ENCODE peak calls at places on chromosomes 7 and 10, in four cellular contexts. One of them, this sample, is unnamed.

GRCh38 chr7:54544356-54545240 is 2.4 kb downstream of the VSTM2A start:
- DNase-seq in esophagus squamous epithelium: no peak
- DNase-seq in psoas muscle: no peak
- DNase-seq in ovary: no peak
- DNase-seq in this sample: no peak

GRCh38 chr10:34759161-34759836 is 55.8 kb downstream of the PARD3 start:
- DNase-seq in ovary: no peak
- DNase-seq in esophagus squamous epithelium: no peak
- DNase-seq in psoas muscle: no peak
- DNase-seq in this sample: no peak

GRCh38 chr7:64630496-64630895 is 35.4 kb upstream of the ZNF107 start:
- DNase-seq in esophagus squamous epithelium: no peak
- DNase-seq in psoas muscle: no peak
- DNase-seq in ovary: no peak
- DNase-seq in this sample: peak

GRCh38 chr10:47294501-47294900 is 5.5 kb upstream of the GDF10 start:
- DNase-seq in psoas muscle: no peak
- DNase-seq in esophagus squamous epithelium: no peak
- DNase-seq in ovary: no peak
- DNase-seq in this sample: no peak

GRCh38 chr7:135209225-135209834 is 2.0 kb downstream of the WDR91 start:
- DNase-seq in ovary: no peak
- DNase-seq in esophagus squamous epithelium: no peak
- DNase-seq in psoas muscle: no peak
- DNase-seq in this sample: no peak

GRCh38 chr7:3439333-3440030 is 138.4 kb downstream of the SDK1 start:
- DNase-seq in esophagus squamous epithelium: no peak
- DNase-seq in psoas muscle: no peak
- DNase-seq in ovary: no peak
- DNase-seq in this sample: peak

GRCh38 chr10:3330687-3331086 is 158.1 kb upstream of the PITRM1 start:
- DNase-seq in psoas muscle: peak
- DNase-seq in ovary: no peak
- DNase-seq in esophagus squamous epithelium: no peak
- DNase-seq in this sample: peak

GRCh38 chr7:50626286-50626685 is 61.1 kb upstream of the DDC start:
- DNase-seq in psoas muscle: no peak
- DNase-seq in ovary: no peak
- DNase-seq in esophagus squamous epithelium: no peak
- DNase-seq in this sample: no peak

GRCh38 chr10:4546500-4546899 is 279.5 kb upstream of the AKR1E2 start:
- DNase-seq in ovary: no peak
- DNase-seq in esophagus squamous epithelium: no peak
- DNase-seq in psoas muscle: no peak
- DNase-seq in this sample: peak

GRCh38 chr7:32275216-32275979 is 205.2 kb upstream of the PDE1C start:
- DNase-seq in ovary: no peak
- DNase-seq in esophagus squamous epithelium: no peak
- DNase-seq in psoas muscle: no peak
- DNase-seq in this sample: no peak

GRCh38 chr7:32279500-32279899 is 209.3 kb upstream of the PDE1C start:
- DNase-seq in ovary: no peak
- DNase-seq in psoas muscle: no peak
- DNase-seq in esophagus squamous epithelium: no peak
- DNase-seq in this sample: no peak
- H3K4me3 ChIP-seq in ovary: no peak
- H3K4me3 ChIP-seq in psoas muscle: no peak
- H3K4me3 ChIP-seq in esophagus squamous epithelium: no peak
- H3K4me3 ChIP-seq in this sample: no peak

DNA sequence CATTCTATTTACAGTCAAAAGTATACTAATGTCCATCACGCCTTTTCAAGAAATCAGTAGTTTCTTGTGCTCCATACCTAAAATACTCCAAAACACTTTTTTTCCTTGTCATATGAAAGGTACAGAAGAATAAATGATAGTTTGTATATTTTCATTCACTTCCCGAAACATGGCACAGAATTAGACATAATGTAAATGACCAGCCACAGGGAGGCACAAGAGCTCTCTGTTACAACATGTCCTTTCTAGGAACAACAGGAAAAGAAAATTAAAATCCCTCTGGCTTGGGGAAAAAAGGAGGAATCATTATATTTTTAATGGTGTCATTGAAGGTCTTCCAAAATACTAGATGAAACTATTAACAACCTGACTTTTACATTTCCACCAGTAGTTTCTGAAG is 331.2 kb downstream of the ACTR3B start:
- DNase-seq in esophagus squamous epithelium: no peak
- DNase-seq in psoas muscle: no peak
- DNase-seq in ovary: no peak
- DNase-seq in this sample: no peak
- TF ChIP-seq CTCF in esophagus squamous epithelium: no peak
- TF ChIP-seq CTCF in psoas muscle: no peak
- TF ChIP-seq CTCF in ovary: no peak
- TF ChIP-seq CTCF in this sample: no peak

DNA sequence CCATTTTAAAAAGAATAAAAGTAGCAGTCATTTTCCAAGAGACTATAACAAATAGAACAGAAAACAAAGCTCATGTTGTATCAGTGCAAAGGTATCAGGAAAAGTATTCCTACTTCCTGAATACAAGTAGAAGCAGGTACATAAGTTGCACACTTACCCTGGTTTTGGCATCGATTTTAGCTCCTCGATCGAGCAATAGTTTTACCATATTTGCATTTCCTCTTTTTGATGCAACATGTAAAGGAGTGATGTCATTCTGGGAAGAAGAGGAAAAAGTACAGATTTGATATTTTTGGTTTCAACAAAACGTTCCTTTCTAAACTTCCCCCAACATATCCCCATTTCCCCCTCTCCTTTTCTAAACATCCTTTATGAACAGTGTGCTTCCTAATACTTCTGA is 155.1 kb downstream of the ANK3 start:
- DNase-seq in esophagus squamous epithelium: no peak
- DNase-seq in ovary: no peak
- DNase-seq in psoas muscle: no peak
- DNase-seq in this sample: no peak
- H3K4me3 ChIP-seq in esophagus squamous epithelium: no peak
- H3K4me3 ChIP-seq in ovary: no peak
- H3K4me3 ChIP-seq in psoas muscle: no peak
- H3K4me3 ChIP-seq in this sample: no peak

GRCh38 chr7:18292584-18292983 is 203.0 kb upstream of the HDAC9 start:
- DNase-seq in esophagus squamous epithelium: no peak
- DNase-seq in ovary: no peak
- DNase-seq in psoas muscle: no peak
- DNase-seq in this sample: no peak

GRCh38 chr7:18294408-18294807 is 201.1 kb upstream of the HDAC9 start:
- DNase-seq in ovary: no peak
- DNase-seq in esophagus squamous epithelium: no peak
- DNase-seq in psoas muscle: no peak
- DNase-seq in this sample: no peak

GRCh38 chr7:18293759-18294158 is 201.8 kb upstream of the HDAC9 start:
- DNase-seq in psoas muscle: no peak
- DNase-seq in esophagus squamous epithelium: no peak
- DNase-seq in ovary: no peak
- DNase-seq in this sample: no peak

GRCh38 chr7:18290865-18291264 is 204.7 kb upstream of the HDAC9 start:
- DNase-seq in ovary: no peak
- DNase-seq in psoas muscle: no peak
- DNase-seq in esophagus squamous epithelium: no peak
- DNase-seq in this sample: no peak

GRCh38 chr7:18295781-18296417 is 199.7 kb upstream of the HDAC9 start:
- DNase-seq in ovary: no peak
- DNase-seq in psoas muscle: no peak
- DNase-seq in esophagus squamous epithelium: no peak
- DNase-seq in this sample: no peak
- TF ChIP-seq CTCF in ovary: no peak
- TF ChIP-seq CTCF in psoas muscle: no peak
- TF ChIP-seq CTCF in esophagus squamous epithelium: no peak
- TF ChIP-seq CTCF in this sample: no peak

GRCh38 chr7:1054438-1055083 is 10.2 kb downstream of the GPR146 start:
- DNase-seq in ovary: no peak
- DNase-seq in esophagus squamous epithelium: no peak
- DNase-seq in psoas muscle: no peak
- DNase-seq in this sample: no peak
- H3K4me3 ChIP-seq in ovary: peak
- H3K4me3 ChIP-seq in esophagus squamous epithelium: no peak
- H3K4me3 ChIP-seq in psoas muscle: peak
- H3K4me3 ChIP-seq in this sample: no peak

GRCh38 chr7:121276276-121276675 is 52.5 kb upstream of the WNT16 start:
- DNase-seq in psoas muscle: no peak
- DNase-seq in esophagus squamous epithelium: no peak
- DNase-seq in ovary: no peak
- DNase-seq in this sample: no peak
- TF ChIP-seq CTCF in psoas muscle: no peak
- TF ChIP-seq CTCF in esophagus squamous epithelium: no peak
- TF ChIP-seq CTCF in ovary: no peak
- TF ChIP-seq CTCF in this sample: no peak

GRCh38 chr10:91629715-91630549 is 2.9 kb downstream of the PPP1R3C start:
- DNase-seq in ovary: no peak
- DNase-seq in psoas muscle: no peak
- DNase-seq in esophagus squamous epithelium: no peak
- DNase-seq in this sample: no peak

GRCh38 chr10:91627344-91628102 is 5.3 kb downstream of the PPP1R3C start:
- DNase-seq in psoas muscle: no peak
- DNase-seq in ovary: no peak
- DNase-seq in esophagus squamous epithelium: no peak
- DNase-seq in this sample: no peak

GRCh38 chr10:91624633-91625032 is 8.2 kb downstream of the PPP1R3C start:
- DNase-seq in ovary: no peak
- DNase-seq in esophagus squamous epithelium: no peak
- DNase-seq in psoas muscle: no peak
- DNase-seq in this sample: no peak

GRCh38 chr10:91630592-91630991 is 2.3 kb downstream of the PPP1R3C start:
- DNase-seq in psoas muscle: no peak
- DNase-seq in esophagus squamous epithelium: no peak
- DNase-seq in ovary: no peak
- DNase-seq in this sample: no peak

GRCh38 chr10:91626936-91627335 is 5.9 kb downstream of the PPP1R3C start:
- DNase-seq in psoas muscle: no peak
- DNase-seq in esophagus squamous epithelium: no peak
- DNase-seq in ovary: no peak
- DNase-seq in this sample: no peak
- H3K4me3 ChIP-seq in psoas muscle: no peak
- H3K4me3 ChIP-seq in esophagus squamous epithelium: no peak
- H3K4me3 ChIP-seq in ovary: no peak
- H3K4me3 ChIP-seq in this sample: no peak

DNA sequence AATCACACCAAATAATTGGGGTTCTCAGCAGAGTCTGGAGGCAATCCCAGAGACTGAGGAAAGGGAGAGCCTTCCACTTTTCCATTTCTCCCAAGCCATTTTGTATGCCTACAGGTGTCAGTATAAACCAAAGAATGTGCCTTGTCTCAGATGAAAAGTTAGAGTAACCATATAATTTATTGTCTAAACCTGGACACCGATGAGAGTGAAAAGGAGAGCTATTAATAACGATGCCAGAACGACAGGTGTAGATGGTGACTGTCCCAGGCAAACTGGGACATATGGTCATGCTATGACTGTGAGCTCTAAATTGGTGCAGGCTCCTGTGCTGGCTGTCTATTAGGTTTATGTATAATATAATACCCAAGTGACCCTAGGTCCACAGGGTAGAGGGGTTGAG is 219.6 kb downstream of the ARHGAP12 start:
- DNase-seq in psoas muscle: no peak
- DNase-seq in esophagus squamous epithelium: no peak
- DNase-seq in ovary: no peak
- DNase-seq in this sample: no peak
- TF ChIP-seq CTCF in psoas muscle: peak
- TF ChIP-seq CTCF in esophagus squamous epithelium: no peak
- TF ChIP-seq CTCF in ovary: no peak
- TF ChIP-seq CTCF in this sample: no peak

DNA sequence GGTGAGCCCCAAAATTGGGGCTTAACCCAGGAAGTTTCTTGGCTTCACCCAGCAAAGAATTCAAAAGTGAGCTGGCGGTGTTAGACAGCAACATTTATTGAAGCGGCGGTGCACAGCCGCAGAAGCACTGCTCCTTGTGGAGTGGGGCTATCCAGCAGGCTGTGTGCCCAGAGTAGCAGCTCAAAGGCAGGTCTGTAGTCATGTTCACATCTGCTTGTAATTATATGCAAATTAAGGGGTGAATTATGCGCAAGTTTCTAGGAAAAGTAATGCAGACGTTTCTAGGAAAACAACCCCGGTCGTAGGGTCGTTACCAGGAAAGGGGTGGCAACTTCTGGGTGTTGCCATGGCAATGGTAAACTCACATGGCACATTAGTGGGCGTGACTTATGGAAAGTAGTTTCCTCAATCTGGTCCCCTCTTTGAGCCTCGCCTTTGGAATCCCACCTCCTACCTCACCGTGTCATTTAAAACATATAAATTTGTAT is 13.7 kb upstream of the KBTBD2 start:
- DNase-seq in psoas muscle: peak
- DNase-seq in esophagus squamous epithelium: peak
- DNase-seq in ovary: peak
- DNase-seq in this sample: peak
- H3K4me3 ChIP-seq in psoas muscle: peak
- H3K4me3 ChIP-seq in esophagus squamous epithelium: no peak
- H3K4me3 ChIP-seq in ovary: peak
- H3K4me3 ChIP-seq in this sample: peak

GRCh38 chr7:29891766-29892165 is 85.5 kb downstream of the WIPF3 start:
- DNase-seq in psoas muscle: no peak
- DNase-seq in ovary: no peak
- DNase-seq in esophagus squamous epithelium: no peak
- DNase-seq in this sample: no peak

GRCh38 chr7:29892231-29892630 is 85.9 kb downstream of the WIPF3 start:
- DNase-seq in esophagus squamous epithelium: no peak
- DNase-seq in psoas muscle: no peak
- DNase-seq in ovary: no peak
- DNase-seq in this sample: no peak

GRCh38 chr7:29895557-29895956 is 89.2 kb downstream of the WIPF3 start:
- DNase-seq in psoas muscle: no peak
- DNase-seq in ovary: no peak
- DNase-seq in esophagus squamous epithelium: no peak
- DNase-seq in this sample: no peak

GRCh38 chr7:29893351-29894005 is 87.2 kb downstream of the WIPF3 start:
- DNase-seq in ovary: no peak
- DNase-seq in psoas muscle: no peak
- DNase-seq in esophagus squamous epithelium: no peak
- DNase-seq in this sample: no peak

DNA sequence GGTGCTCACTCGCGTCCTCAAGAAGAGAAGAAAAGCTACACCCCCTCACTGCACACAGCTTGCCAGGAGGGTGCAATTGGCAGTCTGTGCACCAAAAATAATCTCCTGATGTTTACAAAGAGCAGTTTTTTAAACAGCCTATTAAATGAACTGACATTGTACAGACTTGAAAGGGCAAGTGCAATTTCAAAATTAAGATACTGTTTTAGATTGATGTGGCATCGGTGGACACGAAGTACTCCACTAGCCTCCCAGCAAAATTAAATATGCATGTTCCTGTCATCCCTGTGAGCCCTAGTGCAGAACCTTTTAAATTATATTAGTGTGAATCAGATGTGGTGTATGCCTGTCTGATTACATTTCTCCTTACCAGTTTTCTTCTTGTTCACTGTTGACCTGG is 87.9 kb downstream of the WIPF3 start:
- DNase-seq in ovary: no peak
- DNase-seq in psoas muscle: no peak
- DNase-seq in esophagus squamous epithelium: no peak
- DNase-seq in this sample: no peak
- TF ChIP-seq CTCF in ovary: no peak
- TF ChIP-seq CTCF in psoas muscle: no peak
- TF ChIP-seq CTCF in esophagus squamous epithelium: no peak
- TF ChIP-seq CTCF in this sample: no peak